ENCODE peak calls at places on chromosomes 1 and 21, in ten cellular contexts. T is anterior cingulate cortex; V is natural killer cell; H is GM13976; F is left cardiac atrium; M is KG1; E is stimulated activated CD4-positive, alpha-beta T cell treated with anti-CD3 and anti-CD28 coated beads, Interleukin-4, amount 100 ng/mL, for 1 hour; D is amniotic stem cell; J is T follicular helper cell; Q is NCI-H2081. W is an unnamed sample.

GRCh38 chr1:172609528-172609927 is 49.4 kb upstream of the FASLG start:
- DNase-seq in M (no peak), T (no peak), H (no peak), F (no peak), Q (no peak), V (no peak), J (no peak), E (no peak), D (no peak), W (no peak)

GRCh38 chr1:10643607-10644306 is 152.7 kb downstream of the CASZ1 start:
- DNase-seq in M (no peak), F (no peak), Q (peak), J (no peak), V (no peak), T (no peak), E (no peak), H (no peak), D (no peak), W (no peak)

GRCh38 chr1:232422098-232422497 is 207.8 kb downstream of the SIPA1L2 start:
- DNase-seq in T (no peak), E (no peak), F (no peak), Q (no peak), D (no peak), H (no peak), V (no peak), M (no peak), J (no peak), W (no peak)

GRCh38 chr1:185073725-185074124 is 28.4 kb downstream of the RNF2 start:
- DNase-seq in V (no peak), Q (no peak), J (no peak), H (no peak), E (no peak), F (no peak), D (no peak), M (no peak), T (no peak), W (no peak)

GRCh38 chr1:18309552-18310155 is 171.1 kb upstream of the KLHDC7A start:
- DNase-seq in H (no peak), E (no peak), D (no peak), J (no peak), Q (no peak), T (no peak), F (no peak), M (no peak), V (no peak), W (no peak)

GRCh38 chr1:206035027-206035426 is 11.3 kb upstream of the CTSE start:
- DNase-seq in E (no peak), F (no peak), V (no peak), H (no peak), T (no peak), M (no peak), D (no peak), J (no peak), Q (peak), W (no peak)

GRCh38 chr1:170856455-170856854 is 78.9 kb upstream of the MROH9 start:
- DNase-seq in F (no peak), J (no peak), M (no peak), D (no peak), V (no peak), Q (no peak), T (no peak), H (no peak), E (no peak), W (no peak)

GRCh38 chr1:25095635-25096200 is 136.6 kb downstream of the SYF2 start:
- DNase-seq in Q (no peak), H (peak), F (no peak), D (no peak), M (peak), T (no peak), V (no peak), E (no peak), J (no peak), W (no peak)

GRCh38 chr1:33319949-33320618 is 814 bp downstream of the A3GALT2 start:
- DNase-seq in H (no peak), D (no peak), V (no peak), F (no peak), Q (no peak), E (no peak), J (no peak), M (no peak), T (no peak), W (no peak)

GRCh38 chr21:45006536-45007079 is 66.8 kb downstream of the SLX9 start:
- DNase-seq in D (no peak), E (no peak), Q (no peak), M (no peak), J (no peak), F (no peak), V (no peak), H (no peak), T (no peak), W (no peak)

W was measured in frontal cortex.